ENCODE peak calls at places on chromosome 3, in four cellular contexts. One of them, this sample, is unnamed.

GRCh38 chr3:111999924-112000835 is 1.5 kb downstream of the TAGLN3 start:
- DNase-seq in mucosa of descending colon: no peak
- DNase-seq in ovary: no peak
- DNase-seq in fibroblast of pulmonary artery: no peak
- DNase-seq in this sample: no peak

GRCh38 chr3:66738625-66739330 is 238.0 kb upstream of the LRIG1 start:
- DNase-seq in mucosa of descending colon: no peak
- DNase-seq in ovary: no peak
- DNase-seq in fibroblast of pulmonary artery: peak
- DNase-seq in this sample: peak

GRCh38 chr3:169623971-169624370 is 39.5 kb downstream of the MECOM start:
- DNase-seq in mucosa of descending colon: no peak
- DNase-seq in ovary: no peak
- DNase-seq in fibroblast of pulmonary artery: no peak
- DNase-seq in this sample: no peak

GRCh38 chr3:122458992-122459391 is 43.1 kb upstream of the WDR5B start:
- DNase-seq in mucosa of descending colon: no peak
- DNase-seq in ovary: no peak
- DNase-seq in fibroblast of pulmonary artery: peak
- DNase-seq in this sample: no peak

GRCh38 chr3:38137615-38138346 is 680 bp upstream of the MYD88 start:
- DNase-seq in mucosa of descending colon: peak
- DNase-seq in ovary: no peak
- DNase-seq in fibroblast of pulmonary artery: no peak
- DNase-seq in this sample: no peak

GRCh38 chr3:28320981-28321380 is 27.5 kb upstream of the ZCWPW2 start:
- DNase-seq in mucosa of descending colon: no peak
- DNase-seq in ovary: no peak
- DNase-seq in fibroblast of pulmonary artery: no peak
- DNase-seq in this sample: no peak

GRCh38 chr3:24520941-24521305 is 26.3 kb upstream of the THRB start:
- DNase-seq in mucosa of descending colon: no peak
- DNase-seq in ovary: no peak
- DNase-seq in fibroblast of pulmonary artery: no peak
- DNase-seq in this sample: no peak

GRCh38 chr3:108416111-108416869 is 94.1 kb downstream of the MYH15 start:
- DNase-seq in mucosa of descending colon: no peak
- DNase-seq in ovary: no peak
- DNase-seq in fibroblast of pulmonary artery: no peak
- DNase-seq in this sample: no peak

GRCh38 chr3:174089592-174089991 is 692.0 kb downstream of the NLGN1 start:
- DNase-seq in mucosa of descending colon: no peak
- DNase-seq in ovary: no peak
- DNase-seq in fibroblast of pulmonary artery: no peak
- DNase-seq in this sample: no peak

GRCh38 chr3:42144209-42144608 is 53.1 kb downstream of the TRAK1 start:
- DNase-seq in mucosa of descending colon: no peak
- DNase-seq in ovary: no peak
- DNase-seq in fibroblast of pulmonary artery: no peak
- DNase-seq in this sample: no peak

DNA sequence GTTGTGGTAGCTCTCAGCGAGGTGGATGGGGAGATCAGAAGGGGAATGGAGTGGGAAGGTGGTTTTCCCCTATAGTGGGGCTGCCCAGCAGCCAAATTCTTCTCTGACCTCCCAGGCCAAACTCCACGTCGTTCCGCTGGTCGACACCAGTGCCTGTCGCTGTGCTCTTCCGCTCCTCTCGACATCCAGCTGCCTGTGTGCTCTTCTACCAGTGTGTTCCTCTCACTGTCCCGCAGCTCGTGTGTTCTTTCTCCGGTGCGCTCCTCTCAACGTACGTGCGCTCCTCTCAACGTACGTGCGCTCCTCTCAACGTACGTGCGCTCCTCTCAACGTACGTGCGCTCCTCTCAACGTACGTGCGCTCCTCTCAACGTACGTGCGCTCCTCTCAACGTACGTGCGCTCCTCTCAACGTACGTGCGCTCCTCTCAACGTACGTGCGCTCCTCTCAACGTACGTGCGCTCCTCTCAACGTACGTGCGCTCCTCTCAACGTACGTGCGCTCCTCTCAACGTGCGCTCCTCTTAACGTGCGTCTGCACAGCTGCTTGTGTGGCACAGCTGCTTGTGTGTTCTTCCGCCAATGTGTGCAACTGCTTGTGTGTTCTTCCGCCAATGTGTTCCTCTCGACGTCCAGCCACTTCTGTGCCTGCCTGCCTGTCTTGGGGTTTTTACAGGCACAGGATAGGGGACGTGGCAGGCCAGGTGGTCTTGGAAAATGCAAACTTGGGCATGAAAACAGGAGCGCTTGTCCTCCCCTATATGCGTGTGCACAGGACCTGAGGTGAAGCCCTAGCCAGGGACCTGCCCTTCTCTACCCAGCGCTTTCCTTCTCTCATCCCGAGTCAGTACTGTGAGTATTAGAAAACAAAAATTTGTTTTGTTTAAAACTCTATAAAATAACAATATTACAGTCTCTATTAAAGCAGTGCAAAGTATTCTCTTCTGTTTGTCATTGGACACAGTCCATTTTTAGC is 991.1 kb downstream of the GBE1 start:
- DNase-seq in mucosa of descending colon: peak
- DNase-seq in ovary: no peak
- DNase-seq in fibroblast of pulmonary artery: peak
- DNase-seq in this sample: no peak
- H3K4me3 ChIP-seq in mucosa of descending colon: no peak
- H3K4me3 ChIP-seq in ovary: no peak
- H3K4me3 ChIP-seq in fibroblast of pulmonary artery: no peak
- H3K4me3 ChIP-seq in this sample: no peak

GRCh38 chr3:134375542-134376384 is 1.5 kb upstream of the AMOTL2 start:
- DNase-seq in mucosa of descending colon: no peak
- DNase-seq in ovary: no peak
- DNase-seq in fibroblast of pulmonary artery: no peak
- DNase-seq in this sample: no peak
- H3K4me3 ChIP-seq in mucosa of descending colon: no peak
- H3K4me3 ChIP-seq in ovary: no peak
- H3K4me3 ChIP-seq in fibroblast of pulmonary artery: no peak
- H3K4me3 ChIP-seq in this sample: no peak

DNA sequence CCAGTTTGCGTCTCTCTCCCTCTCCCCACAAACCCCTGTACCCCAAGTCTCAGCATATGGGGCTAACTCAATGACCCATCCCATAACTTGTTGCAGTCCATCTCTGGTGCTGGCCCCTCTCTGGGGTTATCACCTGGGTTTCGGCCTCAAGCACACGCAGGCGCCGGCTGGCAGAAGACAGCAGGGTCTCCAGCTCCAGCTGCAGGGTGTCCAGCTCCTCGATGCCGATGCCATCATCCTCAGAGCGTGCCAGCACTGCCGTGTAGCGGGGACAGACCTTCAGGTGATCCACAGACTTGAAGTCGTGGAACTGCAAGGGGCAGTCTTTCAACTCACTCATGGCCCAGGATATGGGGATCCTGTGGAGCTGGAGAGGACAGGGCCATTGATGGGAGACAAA is 1.1 kb downstream of the TADA3 start:
- DNase-seq in mucosa of descending colon: no peak
- DNase-seq in ovary: no peak
- DNase-seq in fibroblast of pulmonary artery: no peak
- DNase-seq in this sample: no peak
- H3K4me3 ChIP-seq in mucosa of descending colon: no peak
- H3K4me3 ChIP-seq in ovary: no peak
- H3K4me3 ChIP-seq in fibroblast of pulmonary artery: peak
- H3K4me3 ChIP-seq in this sample: no peak

GRCh38 chr3:181719298-181719859 is 7.7 kb downstream of the SOX2 start:
- DNase-seq in mucosa of descending colon: no peak
- DNase-seq in ovary: no peak
- DNase-seq in fibroblast of pulmonary artery: no peak
- DNase-seq in this sample: no peak
- H3K4me3 ChIP-seq in mucosa of descending colon: no peak
- H3K4me3 ChIP-seq in ovary: no peak
- H3K4me3 ChIP-seq in fibroblast of pulmonary artery: no peak
- H3K4me3 ChIP-seq in this sample: peak

GRCh38 chr3:72154391-72155300 is 369.7 kb upstream of the PROK2 start:
- DNase-seq in mucosa of descending colon: no peak
- DNase-seq in ovary: no peak
- DNase-seq in fibroblast of pulmonary artery: peak
- DNase-seq in this sample: no peak

GRCh38 chr3:72152551-72153476 is 367.9 kb upstream of the PROK2 start:
- DNase-seq in mucosa of descending colon: peak
- DNase-seq in ovary: peak
- DNase-seq in fibroblast of pulmonary artery: peak
- DNase-seq in this sample: peak

GRCh38 chr3:72151465-72152238 is 366.7 kb upstream of the PROK2 start:
- DNase-seq in mucosa of descending colon: peak
- DNase-seq in ovary: no peak
- DNase-seq in fibroblast of pulmonary artery: no peak
- DNase-seq in this sample: no peak

GRCh38 chr3:72155391-72156064 is 370.6 kb upstream of the PROK2 start:
- DNase-seq in mucosa of descending colon: peak
- DNase-seq in ovary: peak
- DNase-seq in fibroblast of pulmonary artery: peak
- DNase-seq in this sample: peak

GRCh38 chr3:72153477-72154314 is 368.7 kb upstream of the PROK2 start:
- DNase-seq in mucosa of descending colon: no peak
- DNase-seq in ovary: no peak
- DNase-seq in fibroblast of pulmonary artery: no peak
- DNase-seq in this sample: no peak
- H3K4me3 ChIP-seq in mucosa of descending colon: no peak
- H3K4me3 ChIP-seq in ovary: peak
- H3K4me3 ChIP-seq in fibroblast of pulmonary artery: no peak
- H3K4me3 ChIP-seq in this sample: peak

DNA sequence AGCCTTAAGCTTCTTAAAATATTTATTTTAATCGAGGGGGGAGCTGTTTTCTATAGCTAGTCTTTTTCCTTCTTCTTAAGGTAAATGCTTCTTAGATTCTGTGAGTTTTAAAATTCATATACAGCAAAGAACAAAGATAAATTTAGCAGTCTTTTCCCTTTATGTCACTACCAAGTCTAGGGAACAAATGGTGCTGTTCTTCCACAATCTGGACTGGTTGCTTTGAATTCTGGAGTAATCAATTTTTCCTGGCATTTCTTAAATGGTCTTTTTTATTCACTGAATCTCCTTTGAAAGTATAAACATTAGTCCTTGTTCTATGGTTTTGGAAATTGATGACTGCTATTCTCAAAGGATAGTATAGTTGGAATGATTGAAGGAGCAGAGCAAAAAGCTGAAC is 82.8 kb downstream of the CHL1 start:
- DNase-seq in mucosa of descending colon: no peak
- DNase-seq in ovary: no peak
- DNase-seq in fibroblast of pulmonary artery: no peak
- DNase-seq in this sample: no peak
- H3K4me3 ChIP-seq in mucosa of descending colon: no peak
- H3K4me3 ChIP-seq in ovary: no peak
- H3K4me3 ChIP-seq in fibroblast of pulmonary artery: no peak
- H3K4me3 ChIP-seq in this sample: no peak

This sample was measured in brain microvascular endothelial cell.